ENCODE peak calls at places on chromosomes 4 and X, in eight cellular contexts. One of them, this sample, is unnamed. For H3K9me3, the result is how much of the 10 kb centered on the place peaks cover.

GRCh38 chr4:81592698-81593097 is 121.0 kb upstream of the RASGEF1B start:
- DNase-seq in lower lobe of right lung: no peak
- DNase-seq in GM23248: no peak
- DNase-seq in astrocyte: no peak
- DNase-seq in cardiac muscle cell: no peak
- DNase-seq in CD8-positive, alpha-beta T cell: no peak
- DNase-seq in DND-41: no peak
- DNase-seq in upper lobe of left lung: no peak
- DNase-seq in this sample: no peak

GRCh38 chr4:2866891-2867290 is 23.2 kb downstream of the ADD1 start:
- DNase-seq in upper lobe of left lung: no peak
- DNase-seq in CD8-positive, alpha-beta T cell: no peak
- DNase-seq in cardiac muscle cell: no peak
- DNase-seq in astrocyte: peak
- DNase-seq in lower lobe of right lung: no peak
- DNase-seq in DND-41: no peak
- DNase-seq in GM23248: peak
- DNase-seq in this sample: no peak

GRCh38 chr4:159290321-159291030 is 187.6 kb downstream of the RAPGEF2 start:
- DNase-seq in DND-41: no peak
- DNase-seq in astrocyte: peak
- DNase-seq in cardiac muscle cell: no peak
- DNase-seq in CD8-positive, alpha-beta T cell: no peak
- DNase-seq in GM23248: peak
- DNase-seq in lower lobe of right lung: no peak
- DNase-seq in upper lobe of left lung: no peak
- DNase-seq in this sample: no peak

GRCh38 chr4:165175879-165176278 is 31.5 kb upstream of the KLHL2 start:
- DNase-seq in upper lobe of left lung: no peak
- DNase-seq in astrocyte: peak
- DNase-seq in GM23248: no peak
- DNase-seq in DND-41: no peak
- DNase-seq in cardiac muscle cell: no peak
- DNase-seq in lower lobe of right lung: no peak
- DNase-seq in CD8-positive, alpha-beta T cell: no peak
- DNase-seq in this sample: no peak

GRCh38 chr4:3462321-3462789 is 751 bp upstream of the DOK7 start:
- DNase-seq in GM23248: no peak
- DNase-seq in upper lobe of left lung: no peak
- DNase-seq in CD8-positive, alpha-beta T cell: no peak
- DNase-seq in lower lobe of right lung: no peak
- DNase-seq in cardiac muscle cell: no peak
- DNase-seq in astrocyte: no peak
- DNase-seq in DND-41: no peak
- DNase-seq in this sample: no peak

GRCh38 chr4:47913858-47914218 is 545 bp downstream of the NFXL1 start:
- DNase-seq in CD8-positive, alpha-beta T cell: peak
- DNase-seq in lower lobe of right lung: peak
- DNase-seq in cardiac muscle cell: peak
- DNase-seq in GM23248: peak
- DNase-seq in DND-41: peak
- DNase-seq in astrocyte: no peak
- DNase-seq in upper lobe of left lung: peak
- DNase-seq in this sample: peak

GRCh38 chr4:107018336-107018735 is 17.8 kb downstream of the DKK2 start:
- DNase-seq in upper lobe of left lung: no peak
- DNase-seq in GM23248: peak
- DNase-seq in lower lobe of right lung: no peak
- DNase-seq in astrocyte: no peak
- DNase-seq in CD8-positive, alpha-beta T cell: no peak
- DNase-seq in DND-41: no peak
- DNase-seq in cardiac muscle cell: no peak
- DNase-seq in this sample: no peak

GRCh38 chr4:158670975-158671664 is 567 bp downstream of the C4orf46 start:
- DNase-seq in CD8-positive, alpha-beta T cell: peak
- DNase-seq in astrocyte: peak
- DNase-seq in upper lobe of left lung: peak
- DNase-seq in cardiac muscle cell: peak
- DNase-seq in GM23248: peak
- DNase-seq in lower lobe of right lung: peak
- DNase-seq in DND-41: peak
- DNase-seq in this sample: peak

GRCh38 chrX:49754238-49754857 is 58.6 kb upstream of the PAGE1 start:
- DNase-seq in lower lobe of right lung: peak
- DNase-seq in upper lobe of left lung: peak
- DNase-seq in CD8-positive, alpha-beta T cell: peak
- DNase-seq in DND-41: peak
- DNase-seq in astrocyte: peak
- DNase-seq in cardiac muscle cell: peak
- DNase-seq in GM23248: peak
- DNase-seq in this sample: peak

GRCh38 chr4:128299848-128300247 is 12.2 kb upstream of the PGRMC2 start:
- DNase-seq in astrocyte: peak
- DNase-seq in DND-41: no peak
- DNase-seq in upper lobe of left lung: no peak
- DNase-seq in cardiac muscle cell: no peak
- DNase-seq in CD8-positive, alpha-beta T cell: no peak
- DNase-seq in lower lobe of right lung: no peak
- DNase-seq in GM23248: no peak
- DNase-seq in this sample: no peak

GRCh38 chr4:140138428-140138827 is 15.6 kb downstream of the MAML3 start:
- DNase-seq in CD8-positive, alpha-beta T cell: no peak
- DNase-seq in cardiac muscle cell: no peak
- DNase-seq in lower lobe of right lung: no peak
- DNase-seq in GM23248: no peak
- DNase-seq in astrocyte: no peak
- DNase-seq in upper lobe of left lung: peak
- DNase-seq in DND-41: no peak
- DNase-seq in this sample: no peak

GRCh38 chrX:40056420-40056819 is 41.3 kb downstream of the BCOR start:
- DNase-seq in DND-41: no peak
- DNase-seq in cardiac muscle cell: no peak
- DNase-seq in lower lobe of right lung: no peak
- DNase-seq in CD8-positive, alpha-beta T cell: no peak
- DNase-seq in GM23248: no peak
- DNase-seq in astrocyte: no peak
- DNase-seq in upper lobe of left lung: no peak
- DNase-seq in this sample: no peak

GRCh38 chrX:30615229-30615628 is 37.7 kb upstream of the TASL start:
- DNase-seq in astrocyte: peak
- DNase-seq in upper lobe of left lung: no peak
- DNase-seq in CD8-positive, alpha-beta T cell: no peak
- DNase-seq in GM23248: peak
- DNase-seq in DND-41: no peak
- DNase-seq in lower lobe of right lung: no peak
- DNase-seq in cardiac muscle cell: peak
- DNase-seq in this sample: no peak

GRCh38 chrX:148658115-148658725 is 157.8 kb downstream of the AFF2 start:
- DNase-seq in DND-41: no peak
- DNase-seq in CD8-positive, alpha-beta T cell: no peak
- DNase-seq in cardiac muscle cell: peak
- DNase-seq in upper lobe of left lung: no peak
- DNase-seq in astrocyte: no peak
- DNase-seq in GM23248: peak
- DNase-seq in lower lobe of right lung: no peak
- DNase-seq in this sample: no peak

GRCh38 chr4:101349346-101350064 is 2.2 kb upstream of the PPP3CA start:
- DNase-seq in lower lobe of right lung: peak
- DNase-seq in upper lobe of left lung: peak
- DNase-seq in GM23248: peak
- DNase-seq in DND-41: no peak
- DNase-seq in CD8-positive, alpha-beta T cell: no peak
- DNase-seq in cardiac muscle cell: peak
- DNase-seq in astrocyte: peak
- DNase-seq in this sample: no peak

GRCh38 chr4:86414686-86415085 is 54.8 kb upstream of the MAPK10 start:
- DNase-seq in CD8-positive, alpha-beta T cell: no peak
- DNase-seq in cardiac muscle cell: no peak
- DNase-seq in GM23248: no peak
- DNase-seq in astrocyte: no peak
- DNase-seq in lower lobe of right lung: no peak
- DNase-seq in upper lobe of left lung: no peak
- DNase-seq in DND-41: no peak
- DNase-seq in this sample: no peak

GRCh38 chrX:120463241-120463640 is 5.9 kb downstream of the LAMP2 start:
- DNase-seq in upper lobe of left lung: peak
- DNase-seq in CD8-positive, alpha-beta T cell: no peak
- DNase-seq in lower lobe of right lung: no peak
- DNase-seq in astrocyte: no peak
- DNase-seq in cardiac muscle cell: peak
- DNase-seq in DND-41: no peak
- DNase-seq in GM23248: peak
- DNase-seq in this sample: no peak

GRCh38 chr4:133147922-133148689 is 988 bp upstream of the PCDH10 start:
- DNase-seq in upper lobe of left lung: no peak
- DNase-seq in GM23248: peak
- DNase-seq in CD8-positive, alpha-beta T cell: no peak
- DNase-seq in astrocyte: peak
- DNase-seq in DND-41: no peak
- DNase-seq in lower lobe of right lung: no peak
- DNase-seq in cardiac muscle cell: peak
- DNase-seq in this sample: no peak

GRCh38 chr4:14257903-14258302 is 630.4 kb upstream of the BOD1L1 start:
- DNase-seq in GM23248: no peak
- DNase-seq in lower lobe of right lung: no peak
- DNase-seq in DND-41: no peak
- DNase-seq in upper lobe of left lung: no peak
- DNase-seq in CD8-positive, alpha-beta T cell: no peak
- DNase-seq in astrocyte: no peak
- DNase-seq in cardiac muscle cell: no peak
- DNase-seq in this sample: no peak
- H3K9me3 ChIP-seq in GM23248: under half
- H3K9me3 ChIP-seq in lower lobe of right lung: under half
- H3K9me3 ChIP-seq in DND-41: under half
- H3K9me3 ChIP-seq in upper lobe of left lung: under half
- H3K9me3 ChIP-seq in CD8-positive, alpha-beta T cell: under half
- H3K9me3 ChIP-seq in astrocyte: under half
- H3K9me3 ChIP-seq in cardiac muscle cell: under half
- H3K9me3 ChIP-seq in this sample: under half

GRCh38 chr4:136922066-136922465 is 610.2 kb downstream of the PCDH18 start:
- DNase-seq in DND-41: no peak
- DNase-seq in cardiac muscle cell: no peak
- DNase-seq in lower lobe of right lung: no peak
- DNase-seq in astrocyte: peak
- DNase-seq in upper lobe of left lung: no peak
- DNase-seq in GM23248: no peak
- DNase-seq in CD8-positive, alpha-beta T cell: no peak
- DNase-seq in this sample: no peak

GRCh38 chr4:136920092-136920491 is 612.2 kb downstream of the PCDH18 start:
- DNase-seq in DND-41: no peak
- DNase-seq in GM23248: no peak
- DNase-seq in lower lobe of right lung: no peak
- DNase-seq in upper lobe of left lung: no peak
- DNase-seq in astrocyte: no peak
- DNase-seq in CD8-positive, alpha-beta T cell: no peak
- DNase-seq in cardiac muscle cell: no peak
- DNase-seq in this sample: no peak

GRCh38 chr4:136917312-136918110 is 614.8 kb downstream of the PCDH18 start:
- DNase-seq in lower lobe of right lung: no peak
- DNase-seq in GM23248: no peak
- DNase-seq in DND-41: no peak
- DNase-seq in CD8-positive, alpha-beta T cell: no peak
- DNase-seq in upper lobe of left lung: no peak
- DNase-seq in astrocyte: no peak
- DNase-seq in cardiac muscle cell: no peak
- DNase-seq in this sample: no peak

GRCh38 chr4:136918772-136919171 is 613.5 kb downstream of the PCDH18 start:
- DNase-seq in cardiac muscle cell: no peak
- DNase-seq in lower lobe of right lung: no peak
- DNase-seq in upper lobe of left lung: no peak
- DNase-seq in DND-41: no peak
- DNase-seq in astrocyte: peak
- DNase-seq in GM23248: no peak
- DNase-seq in CD8-positive, alpha-beta T cell: no peak
- DNase-seq in this sample: no peak
- H3K9me3 ChIP-seq in cardiac muscle cell: under half
- H3K9me3 ChIP-seq in lower lobe of right lung: under half
- H3K9me3 ChIP-seq in upper lobe of left lung: under half
- H3K9me3 ChIP-seq in DND-41: under half
- H3K9me3 ChIP-seq in astrocyte: under half
- H3K9me3 ChIP-seq in GM23248: under half
- H3K9me3 ChIP-seq in CD8-positive, alpha-beta T cell: under half
- H3K9me3 ChIP-seq in this sample: under half

GRCh38 chrX:152927858-152928760 is 30.2 kb downstream of the ZNF185 start:
- DNase-seq in astrocyte: no peak
- DNase-seq in GM23248: no peak
- DNase-seq in upper lobe of left lung: no peak
- DNase-seq in DND-41: no peak
- DNase-seq in cardiac muscle cell: no peak
- DNase-seq in CD8-positive, alpha-beta T cell: no peak
- DNase-seq in lower lobe of right lung: no peak
- DNase-seq in this sample: no peak

GRCh38 chrX:152928761-152929400 is 31.0 kb downstream of the ZNF185 start:
- DNase-seq in upper lobe of left lung: no peak
- DNase-seq in CD8-positive, alpha-beta T cell: no peak
- DNase-seq in astrocyte: no peak
- DNase-seq in DND-41: no peak
- DNase-seq in lower lobe of right lung: no peak
- DNase-seq in cardiac muscle cell: no peak
- DNase-seq in GM23248: no peak
- DNase-seq in this sample: no peak

GRCh38 chrX:152926279-152926678 is 28.4 kb downstream of the ZNF185 start:
- DNase-seq in upper lobe of left lung: no peak
- DNase-seq in astrocyte: peak
- DNase-seq in CD8-positive, alpha-beta T cell: peak
- DNase-seq in lower lobe of right lung: no peak
- DNase-seq in DND-41: peak
- DNase-seq in cardiac muscle cell: peak
- DNase-seq in GM23248: peak
- DNase-seq in this sample: no peak

GRCh38 chrX:152925835-152926234 is 28.0 kb downstream of the ZNF185 start:
- DNase-seq in astrocyte: no peak
- DNase-seq in cardiac muscle cell: no peak
- DNase-seq in upper lobe of left lung: no peak
- DNase-seq in CD8-positive, alpha-beta T cell: no peak
- DNase-seq in lower lobe of right lung: no peak
- DNase-seq in GM23248: no peak
- DNase-seq in DND-41: no peak
- DNase-seq in this sample: no peak

DNA sequence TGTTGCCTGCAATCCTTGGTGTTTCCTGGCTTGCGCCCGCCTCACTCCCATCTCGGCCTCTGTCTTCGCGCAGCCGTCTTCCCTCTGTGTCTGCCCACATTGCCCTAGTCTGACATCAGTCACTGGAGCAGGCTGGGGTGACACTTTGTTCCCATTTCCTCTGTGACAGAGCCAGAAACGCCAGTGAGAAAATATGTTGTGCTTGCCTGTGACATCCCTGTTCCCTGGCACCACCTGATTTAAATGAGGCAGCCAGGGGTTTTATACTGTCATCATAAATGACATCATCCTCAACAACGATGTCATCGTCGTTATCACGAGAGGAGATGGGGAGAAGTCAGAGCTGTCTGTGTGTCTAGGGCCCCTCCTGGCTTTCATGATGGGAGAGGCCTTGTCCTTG is 29.1 kb downstream of the ZNF185 start:
- DNase-seq in lower lobe of right lung: no peak
- DNase-seq in DND-41: no peak
- DNase-seq in CD8-positive, alpha-beta T cell: no peak
- DNase-seq in cardiac muscle cell: no peak
- DNase-seq in GM23248: peak
- DNase-seq in upper lobe of left lung: no peak
- DNase-seq in astrocyte: no peak
- DNase-seq in this sample: no peak
- H3K9me3 ChIP-seq in lower lobe of right lung: under half
- H3K9me3 ChIP-seq in DND-41: under half
- H3K9me3 ChIP-seq in CD8-positive, alpha-beta T cell: under half
- H3K9me3 ChIP-seq in cardiac muscle cell: under half
- H3K9me3 ChIP-seq in GM23248: under half
- H3K9me3 ChIP-seq in upper lobe of left lung: under half
- H3K9me3 ChIP-seq in astrocyte: under half
- H3K9me3 ChIP-seq in this sample: under half

GRCh38 chrX:82676386-82676785 is 831.7 kb upstream of the POU3F4 start:
- DNase-seq in DND-41: no peak
- DNase-seq in CD8-positive, alpha-beta T cell: no peak
- DNase-seq in astrocyte: no peak
- DNase-seq in upper lobe of left lung: no peak
- DNase-seq in cardiac muscle cell: no peak
- DNase-seq in GM23248: peak
- DNase-seq in lower lobe of right lung: no peak
- DNase-seq in this sample: no peak
- H3K9me3 ChIP-seq in DND-41: under half
- H3K9me3 ChIP-seq in CD8-positive, alpha-beta T cell: under half
- H3K9me3 ChIP-seq in astrocyte: under half
- H3K9me3 ChIP-seq in upper lobe of left lung: under half
- H3K9me3 ChIP-seq in cardiac muscle cell: under half
- H3K9me3 ChIP-seq in GM23248: under half
- H3K9me3 ChIP-seq in lower lobe of right lung: under half
- H3K9me3 ChIP-seq in this sample: under half